ENCODE peak calls at places on chromosomes 13 and 19, in nine cellular contexts. One of them, this sample, is unnamed.

GRCh38 chr19:58586131-58586765 is 13.1 kb upstream of the MZF1 start:
- DNase-seq in stimulated activated CD4-positive, alpha-beta T cell treated with anti-CD3 and anti-CD28 coated beads, TNF-alpha, amount 100 ng/mL, for 1 hour: no peak
- DNase-seq in transverse colon: no peak
- DNase-seq in left ventricle myocardium superior: no peak
- DNase-seq in GM03348: no peak
- DNase-seq in NCI-H1417 treated with DMSO at 0.1 percent for 48 hours: no peak
- DNase-seq in dorsolateral prefrontal cortex: peak
- DNase-seq in AG08395: no peak
- DNase-seq in activated naive CD8-positive, alpha-beta T cell treated with anti-CD3 and anti-CD28 coated beads for 36 hours: no peak
- DNase-seq in this sample: no peak

GRCh38 chr19:5952193-5953033 is 25.5 kb downstream of the RANBP3 start:
- DNase-seq in left ventricle myocardium superior: no peak
- DNase-seq in NCI-H1417 treated with DMSO at 0.1 percent for 48 hours: no peak
- DNase-seq in GM03348: no peak
- DNase-seq in stimulated activated CD4-positive, alpha-beta T cell treated with anti-CD3 and anti-CD28 coated beads, TNF-alpha, amount 100 ng/mL, for 1 hour: no peak
- DNase-seq in AG08395: no peak
- DNase-seq in transverse colon: no peak
- DNase-seq in activated naive CD8-positive, alpha-beta T cell treated with anti-CD3 and anti-CD28 coated beads for 36 hours: no peak
- DNase-seq in dorsolateral prefrontal cortex: no peak
- DNase-seq in this sample: no peak

GRCh38 chr13:36666482-36667264 is 7.1 kb upstream of the SERTM1 start:
- DNase-seq in AG08395: no peak
- DNase-seq in transverse colon: no peak
- DNase-seq in stimulated activated CD4-positive, alpha-beta T cell treated with anti-CD3 and anti-CD28 coated beads, TNF-alpha, amount 100 ng/mL, for 1 hour: no peak
- DNase-seq in dorsolateral prefrontal cortex: no peak
- DNase-seq in GM03348: no peak
- DNase-seq in left ventricle myocardium superior: no peak
- DNase-seq in NCI-H1417 treated with DMSO at 0.1 percent for 48 hours: no peak
- DNase-seq in activated naive CD8-positive, alpha-beta T cell treated with anti-CD3 and anti-CD28 coated beads for 36 hours: no peak
- DNase-seq in this sample: no peak

GRCh38 chr13:23801141-23801540 is 88.1 kb downstream of the MIPEP start:
- DNase-seq in AG08395: no peak
- DNase-seq in activated naive CD8-positive, alpha-beta T cell treated with anti-CD3 and anti-CD28 coated beads for 36 hours: no peak
- DNase-seq in left ventricle myocardium superior: no peak
- DNase-seq in dorsolateral prefrontal cortex: no peak
- DNase-seq in transverse colon: no peak
- DNase-seq in stimulated activated CD4-positive, alpha-beta T cell treated with anti-CD3 and anti-CD28 coated beads, TNF-alpha, amount 100 ng/mL, for 1 hour: no peak
- DNase-seq in GM03348: no peak
- DNase-seq in NCI-H1417 treated with DMSO at 0.1 percent for 48 hours: no peak
- DNase-seq in this sample: no peak

GRCh38 chr13:111962431-111962891 is 104.5 kb upstream of the SOX1 start:
- DNase-seq in NCI-H1417 treated with DMSO at 0.1 percent for 48 hours: no peak
- DNase-seq in dorsolateral prefrontal cortex: no peak
- DNase-seq in left ventricle myocardium superior: no peak
- DNase-seq in GM03348: no peak
- DNase-seq in activated naive CD8-positive, alpha-beta T cell treated with anti-CD3 and anti-CD28 coated beads for 36 hours: no peak
- DNase-seq in transverse colon: no peak
- DNase-seq in stimulated activated CD4-positive, alpha-beta T cell treated with anti-CD3 and anti-CD28 coated beads, TNF-alpha, amount 100 ng/mL, for 1 hour: no peak
- DNase-seq in AG08395: no peak
- DNase-seq in this sample: no peak

GRCh38 chr13:40640845-40641458 is 25.5 kb downstream of the FOXO1 start:
- DNase-seq in dorsolateral prefrontal cortex: no peak
- DNase-seq in activated naive CD8-positive, alpha-beta T cell treated with anti-CD3 and anti-CD28 coated beads for 36 hours: peak
- DNase-seq in AG08395: no peak
- DNase-seq in transverse colon: no peak
- DNase-seq in NCI-H1417 treated with DMSO at 0.1 percent for 48 hours: no peak
- DNase-seq in stimulated activated CD4-positive, alpha-beta T cell treated with anti-CD3 and anti-CD28 coated beads, TNF-alpha, amount 100 ng/mL, for 1 hour: no peak
- DNase-seq in left ventricle myocardium superior: no peak
- DNase-seq in GM03348: no peak
- DNase-seq in this sample: no peak

GRCh38 chr19:1843646-1844394 is 4.5 kb downstream of the REXO1 start:
- DNase-seq in dorsolateral prefrontal cortex: no peak
- DNase-seq in transverse colon: no peak
- DNase-seq in GM03348: no peak
- DNase-seq in left ventricle myocardium superior: no peak
- DNase-seq in stimulated activated CD4-positive, alpha-beta T cell treated with anti-CD3 and anti-CD28 coated beads, TNF-alpha, amount 100 ng/mL, for 1 hour: no peak
- DNase-seq in activated naive CD8-positive, alpha-beta T cell treated with anti-CD3 and anti-CD28 coated beads for 36 hours: no peak
- DNase-seq in AG08395: no peak
- DNase-seq in NCI-H1417 treated with DMSO at 0.1 percent for 48 hours: no peak
- DNase-seq in this sample: no peak

GRCh38 chr13:27709779-27710178 is 82.5 kb upstream of the GSX1 start:
- DNase-seq in AG08395: no peak
- DNase-seq in GM03348: no peak
- DNase-seq in activated naive CD8-positive, alpha-beta T cell treated with anti-CD3 and anti-CD28 coated beads for 36 hours: no peak
- DNase-seq in stimulated activated CD4-positive, alpha-beta T cell treated with anti-CD3 and anti-CD28 coated beads, TNF-alpha, amount 100 ng/mL, for 1 hour: no peak
- DNase-seq in NCI-H1417 treated with DMSO at 0.1 percent for 48 hours: no peak
- DNase-seq in dorsolateral prefrontal cortex: no peak
- DNase-seq in left ventricle myocardium superior: no peak
- DNase-seq in transverse colon: no peak
- DNase-seq in this sample: no peak

GRCh38 chr13:98033277-98034247 is 80.1 kb downstream of the IPO5 start:
- DNase-seq in left ventricle myocardium superior: no peak
- DNase-seq in activated naive CD8-positive, alpha-beta T cell treated with anti-CD3 and anti-CD28 coated beads for 36 hours: no peak
- DNase-seq in stimulated activated CD4-positive, alpha-beta T cell treated with anti-CD3 and anti-CD28 coated beads, TNF-alpha, amount 100 ng/mL, for 1 hour: no peak
- DNase-seq in NCI-H1417 treated with DMSO at 0.1 percent for 48 hours: no peak
- DNase-seq in AG08395: peak
- DNase-seq in dorsolateral prefrontal cortex: no peak
- DNase-seq in transverse colon: no peak
- DNase-seq in GM03348: peak
- DNase-seq in this sample: no peak

GRCh38 chr19:31140717-31141116 is 208.5 kb downstream of the TSHZ3 start:
- DNase-seq in stimulated activated CD4-positive, alpha-beta T cell treated with anti-CD3 and anti-CD28 coated beads, TNF-alpha, amount 100 ng/mL, for 1 hour: no peak
- DNase-seq in activated naive CD8-positive, alpha-beta T cell treated with anti-CD3 and anti-CD28 coated beads for 36 hours: no peak
- DNase-seq in transverse colon: no peak
- DNase-seq in NCI-H1417 treated with DMSO at 0.1 percent for 48 hours: no peak
- DNase-seq in GM03348: peak
- DNase-seq in left ventricle myocardium superior: no peak
- DNase-seq in AG08395: peak
- DNase-seq in dorsolateral prefrontal cortex: no peak
- DNase-seq in this sample: no peak

GRCh38 chr19:29216021-29216420 is 3.1 kb upstream of the UQCRFS1 start:
- DNase-seq in AG08395: no peak
- DNase-seq in left ventricle myocardium superior: no peak
- DNase-seq in GM03348: no peak
- DNase-seq in transverse colon: no peak
- DNase-seq in activated naive CD8-positive, alpha-beta T cell treated with anti-CD3 and anti-CD28 coated beads for 36 hours: no peak
- DNase-seq in stimulated activated CD4-positive, alpha-beta T cell treated with anti-CD3 and anti-CD28 coated beads, TNF-alpha, amount 100 ng/mL, for 1 hour: no peak
- DNase-seq in dorsolateral prefrontal cortex: no peak
- DNase-seq in NCI-H1417 treated with DMSO at 0.1 percent for 48 hours: no peak
- DNase-seq in this sample: no peak

GRCh38 chr19:51365211-51366049 is 758 bp downstream of the ETFB start:
- DNase-seq in stimulated activated CD4-positive, alpha-beta T cell treated with anti-CD3 and anti-CD28 coated beads, TNF-alpha, amount 100 ng/mL, for 1 hour: no peak
- DNase-seq in NCI-H1417 treated with DMSO at 0.1 percent for 48 hours: no peak
- DNase-seq in dorsolateral prefrontal cortex: no peak
- DNase-seq in activated naive CD8-positive, alpha-beta T cell treated with anti-CD3 and anti-CD28 coated beads for 36 hours: no peak
- DNase-seq in transverse colon: peak
- DNase-seq in GM03348: peak
- DNase-seq in AG08395: peak
- DNase-seq in left ventricle myocardium superior: peak
- DNase-seq in this sample: no peak

GRCh38 chr19:10683582-10683981 is 17.7 kb upstream of the QTRT1 start:
- DNase-seq in AG08395: no peak
- DNase-seq in NCI-H1417 treated with DMSO at 0.1 percent for 48 hours: no peak
- DNase-seq in GM03348: no peak
- DNase-seq in stimulated activated CD4-positive, alpha-beta T cell treated with anti-CD3 and anti-CD28 coated beads, TNF-alpha, amount 100 ng/mL, for 1 hour: no peak
- DNase-seq in left ventricle myocardium superior: no peak
- DNase-seq in transverse colon: no peak
- DNase-seq in dorsolateral prefrontal cortex: no peak
- DNase-seq in activated naive CD8-positive, alpha-beta T cell treated with anti-CD3 and anti-CD28 coated beads for 36 hours: no peak
- DNase-seq in this sample: no peak

GRCh38 chr13:89925107-89925506 is 1422.4 kb upstream of the MIR17HG start:
- DNase-seq in dorsolateral prefrontal cortex: no peak
- DNase-seq in NCI-H1417 treated with DMSO at 0.1 percent for 48 hours: peak
- DNase-seq in stimulated activated CD4-positive, alpha-beta T cell treated with anti-CD3 and anti-CD28 coated beads, TNF-alpha, amount 100 ng/mL, for 1 hour: no peak
- DNase-seq in activated naive CD8-positive, alpha-beta T cell treated with anti-CD3 and anti-CD28 coated beads for 36 hours: no peak
- DNase-seq in transverse colon: no peak
- DNase-seq in GM03348: no peak
- DNase-seq in left ventricle myocardium superior: no peak
- DNase-seq in AG08395: peak
- DNase-seq in this sample: no peak

GRCh38 chr13:20101467-20102316 is 59.2 kb downstream of the GJA3 start:
- DNase-seq in AG08395: no peak
- DNase-seq in transverse colon: no peak
- DNase-seq in dorsolateral prefrontal cortex: no peak
- DNase-seq in stimulated activated CD4-positive, alpha-beta T cell treated with anti-CD3 and anti-CD28 coated beads, TNF-alpha, amount 100 ng/mL, for 1 hour: no peak
- DNase-seq in left ventricle myocardium superior: no peak
- DNase-seq in GM03348: no peak
- DNase-seq in NCI-H1417 treated with DMSO at 0.1 percent for 48 hours: no peak
- DNase-seq in activated naive CD8-positive, alpha-beta T cell treated with anti-CD3 and anti-CD28 coated beads for 36 hours: no peak
- DNase-seq in this sample: no peak

GRCh38 chr19:16325161-16325527 is 518 bp downstream of the KLF2 start:
- DNase-seq in stimulated activated CD4-positive, alpha-beta T cell treated with anti-CD3 and anti-CD28 coated beads, TNF-alpha, amount 100 ng/mL, for 1 hour: no peak
- DNase-seq in AG08395: no peak
- DNase-seq in NCI-H1417 treated with DMSO at 0.1 percent for 48 hours: no peak
- DNase-seq in dorsolateral prefrontal cortex: no peak
- DNase-seq in left ventricle myocardium superior: peak
- DNase-seq in transverse colon: peak
- DNase-seq in GM03348: peak
- DNase-seq in activated naive CD8-positive, alpha-beta T cell treated with anti-CD3 and anti-CD28 coated beads for 36 hours: peak
- DNase-seq in this sample: peak

GRCh38 chr13:56299650-56300049 is 841.1 kb upstream of the PRR20A start:
- DNase-seq in dorsolateral prefrontal cortex: no peak
- DNase-seq in NCI-H1417 treated with DMSO at 0.1 percent for 48 hours: no peak
- DNase-seq in transverse colon: no peak
- DNase-seq in activated naive CD8-positive, alpha-beta T cell treated with anti-CD3 and anti-CD28 coated beads for 36 hours: no peak
- DNase-seq in AG08395: no peak
- DNase-seq in GM03348: no peak
- DNase-seq in left ventricle myocardium superior: no peak
- DNase-seq in stimulated activated CD4-positive, alpha-beta T cell treated with anti-CD3 and anti-CD28 coated beads, TNF-alpha, amount 100 ng/mL, for 1 hour: no peak
- DNase-seq in this sample: no peak

GRCh38 chr19:18057557-18057956 is 29.2 kb downstream of the IL12RB1 start:
- DNase-seq in transverse colon: no peak
- DNase-seq in stimulated activated CD4-positive, alpha-beta T cell treated with anti-CD3 and anti-CD28 coated beads, TNF-alpha, amount 100 ng/mL, for 1 hour: no peak
- DNase-seq in NCI-H1417 treated with DMSO at 0.1 percent for 48 hours: no peak
- DNase-seq in GM03348: no peak
- DNase-seq in left ventricle myocardium superior: peak
- DNase-seq in dorsolateral prefrontal cortex: peak
- DNase-seq in activated naive CD8-positive, alpha-beta T cell treated with anti-CD3 and anti-CD28 coated beads for 36 hours: no peak
- DNase-seq in AG08395: no peak
- DNase-seq in this sample: no peak